ENCODE peak calls at places on chromosome 13, in eight cellular contexts. One of them, this sample, is unnamed.

GRCh38 chr13:95479706-95480105 is 72.8 kb upstream of the CLDN10 start:
- DNase-seq in spleen: no peak
- DNase-seq in Caco-2: no peak
- DNase-seq in AG04450: no peak
- DNase-seq in cardiac fibroblast: no peak
- DNase-seq in dorsolateral prefrontal cortex: no peak
- DNase-seq in adrenal gland: no peak
- DNase-seq in body of pancreas: no peak
- DNase-seq in this sample: no peak

GRCh38 chr13:75818181-75819110 is 182.3 kb downstream of the LMO7 start:
- DNase-seq in Caco-2: no peak
- DNase-seq in dorsolateral prefrontal cortex: no peak
- DNase-seq in adrenal gland: no peak
- DNase-seq in body of pancreas: no peak
- DNase-seq in spleen: no peak
- DNase-seq in cardiac fibroblast: no peak
- DNase-seq in AG04450: no peak
- DNase-seq in this sample: no peak

GRCh38 chr13:113927661-113928581 is 46.0 kb downstream of the C13orf46 start:
- DNase-seq in adrenal gland: peak; percentile 10
- DNase-seq in spleen: peak; percentile 59
- DNase-seq in dorsolateral prefrontal cortex: no peak
- DNase-seq in Caco-2: no peak
- DNase-seq in AG04450: peak; percentile 96
- DNase-seq in cardiac fibroblast: peak; percentile 84
- DNase-seq in body of pancreas: no peak
- DNase-seq in this sample: peak; percentile 52

GRCh38 chr13:21997726-21998125 is 326.9 kb downstream of the FGF9 start:
- DNase-seq in cardiac fibroblast: no peak
- DNase-seq in spleen: no peak
- DNase-seq in dorsolateral prefrontal cortex: no peak
- DNase-seq in adrenal gland: no peak
- DNase-seq in body of pancreas: no peak
- DNase-seq in AG04450: no peak
- DNase-seq in Caco-2: no peak
- DNase-seq in this sample: no peak

GRCh38 chr13:41487222-41487621 is 29.9 kb downstream of the RGCC start:
- DNase-seq in spleen: no peak
- DNase-seq in Caco-2: no peak
- DNase-seq in adrenal gland: no peak
- DNase-seq in AG04450: no peak
- DNase-seq in cardiac fibroblast: no peak
- DNase-seq in dorsolateral prefrontal cortex: no peak
- DNase-seq in body of pancreas: no peak
- DNase-seq in this sample: no peak

GRCh38 chr13:113656015-113656588 is 1.9 kb downstream of the ATP4B start:
- DNase-seq in adrenal gland: no peak
- DNase-seq in dorsolateral prefrontal cortex: no peak
- DNase-seq in Caco-2: no peak
- DNase-seq in body of pancreas: peak; percentile 3
- DNase-seq in spleen: peak; percentile 62
- DNase-seq in cardiac fibroblast: no peak
- DNase-seq in AG04450: no peak
- DNase-seq in this sample: no peak

GRCh38 chr13:39600766-39601165 is 2.2 kb downstream of the LHFPL6 start:
- DNase-seq in cardiac fibroblast: peak; percentile 68
- DNase-seq in spleen: no peak
- DNase-seq in AG04450: no peak
- DNase-seq in body of pancreas: no peak
- DNase-seq in Caco-2: peak; percentile 15
- DNase-seq in adrenal gland: no peak
- DNase-seq in dorsolateral prefrontal cortex: peak; percentile 45
- DNase-seq in this sample: no peak

GRCh38 chr13:95880346-95880745 is 172.9 kb downstream of the UGGT2 start:
- DNase-seq in spleen: no peak
- DNase-seq in adrenal gland: no peak
- DNase-seq in Caco-2: no peak
- DNase-seq in body of pancreas: no peak
- DNase-seq in AG04450: no peak
- DNase-seq in dorsolateral prefrontal cortex: no peak
- DNase-seq in cardiac fibroblast: no peak
- DNase-seq in this sample: no peak

GRCh38 chr13:101424381-101425155 is 8.3 kb upstream of the NALCN start:
- DNase-seq in Caco-2: no peak
- DNase-seq in spleen: no peak
- DNase-seq in body of pancreas: peak; percentile 24
- DNase-seq in AG04450: peak; percentile 4
- DNase-seq in cardiac fibroblast: no peak
- DNase-seq in adrenal gland: no peak
- DNase-seq in dorsolateral prefrontal cortex: peak; percentile 59
- DNase-seq in this sample: no peak

GRCh38 chr13:24631922-24632321 is 48.3 kb upstream of the ATP12A start:
- DNase-seq in dorsolateral prefrontal cortex: no peak
- DNase-seq in body of pancreas: no peak
- DNase-seq in spleen: no peak
- DNase-seq in adrenal gland: no peak
- DNase-seq in Caco-2: no peak
- DNase-seq in cardiac fibroblast: no peak
- DNase-seq in AG04450: no peak
- DNase-seq in this sample: no peak

GRCh38 chr13:32164622-32165268 is 133.2 kb downstream of the FRY start:
- DNase-seq in body of pancreas: peak; percentile 31
- DNase-seq in AG04450: peak; percentile 20
- DNase-seq in dorsolateral prefrontal cortex: no peak
- DNase-seq in adrenal gland: peak; percentile 24
- DNase-seq in Caco-2: peak; percentile 81
- DNase-seq in cardiac fibroblast: peak; percentile 86
- DNase-seq in spleen: no peak
- DNase-seq in this sample: peak; percentile 81

GRCh38 chr13:113447596-113447995 is 5.7 kb downstream of the ADPRHL1 start:
- DNase-seq in dorsolateral prefrontal cortex: no peak
- DNase-seq in body of pancreas: no peak
- DNase-seq in spleen: no peak
- DNase-seq in AG04450: no peak
- DNase-seq in adrenal gland: no peak
- DNase-seq in cardiac fibroblast: no peak
- DNase-seq in Caco-2: no peak
- DNase-seq in this sample: no peak

GRCh38 chr13:75581874-75582640 is 32.5 kb downstream of the UCHL3 start:
- DNase-seq in dorsolateral prefrontal cortex: no peak
- DNase-seq in adrenal gland: no peak
- DNase-seq in body of pancreas: no peak
- DNase-seq in spleen: no peak
- DNase-seq in AG04450: no peak
- DNase-seq in Caco-2: no peak
- DNase-seq in cardiac fibroblast: no peak
- DNase-seq in this sample: no peak

GRCh38 chr13:81540777-81541176 is 1199.9 kb upstream of the SPRY2 start:
- DNase-seq in adrenal gland: no peak
- DNase-seq in dorsolateral prefrontal cortex: no peak
- DNase-seq in spleen: no peak
- DNase-seq in AG04450: no peak
- DNase-seq in Caco-2: no peak
- DNase-seq in cardiac fibroblast: peak; percentile 6
- DNase-seq in body of pancreas: no peak
- DNase-seq in this sample: peak; percentile 45

GRCh38 chr13:44471686-44472085 is 98.1 kb downstream of the SERP2 start:
- DNase-seq in spleen: no peak
- DNase-seq in dorsolateral prefrontal cortex: no peak
- DNase-seq in adrenal gland: no peak
- DNase-seq in cardiac fibroblast: peak; percentile 52
- DNase-seq in body of pancreas: no peak
- DNase-seq in Caco-2: no peak
- DNase-seq in AG04450: no peak
- DNase-seq in this sample: no peak

GRCh38 chr13:32627793-32628192 is 41.5 kb downstream of the PDS5B start:
- DNase-seq in AG04450: no peak
- DNase-seq in body of pancreas: no peak
- DNase-seq in cardiac fibroblast: no peak
- DNase-seq in dorsolateral prefrontal cortex: no peak
- DNase-seq in adrenal gland: no peak
- DNase-seq in spleen: no peak
- DNase-seq in Caco-2: no peak
- DNase-seq in this sample: no peak

GRCh38 chr13:46607768-46608553 is 55.0 kb downstream of the LRCH1 start:
- DNase-seq in Caco-2: peak; percentile 76
- DNase-seq in cardiac fibroblast: no peak
- DNase-seq in body of pancreas: no peak
- DNase-seq in adrenal gland: no peak
- DNase-seq in AG04450: no peak
- DNase-seq in spleen: no peak
- DNase-seq in dorsolateral prefrontal cortex: no peak
- DNase-seq in this sample: peak; percentile 71

GRCh38 chr13:33911521-33911920 is 93.6 kb downstream of the RFC3 start:
- DNase-seq in AG04450: no peak
- DNase-seq in adrenal gland: no peak
- DNase-seq in dorsolateral prefrontal cortex: no peak
- DNase-seq in cardiac fibroblast: no peak
- DNase-seq in spleen: no peak
- DNase-seq in Caco-2: no peak
- DNase-seq in body of pancreas: no peak
- DNase-seq in this sample: no peak

GRCh38 chr13:81275666-81276258 is 934.8 kb upstream of the SPRY2 start:
- DNase-seq in spleen: no peak
- DNase-seq in AG04450: no peak
- DNase-seq in adrenal gland: no peak
- DNase-seq in dorsolateral prefrontal cortex: no peak
- DNase-seq in body of pancreas: no peak
- DNase-seq in Caco-2: peak; percentile 37
- DNase-seq in cardiac fibroblast: no peak
- DNase-seq in this sample: no peak

GRCh38 chr13:48231080-48231479 is 1.9 kb upstream of the ITM2B start:
- DNase-seq in cardiac fibroblast: peak; percentile 42
- DNase-seq in adrenal gland: no peak
- DNase-seq in spleen: no peak
- DNase-seq in Caco-2: no peak
- DNase-seq in dorsolateral prefrontal cortex: no peak
- DNase-seq in body of pancreas: no peak
- DNase-seq in AG04450: no peak
- DNase-seq in this sample: peak; percentile 32

GRCh38 chr13:44022196-44022595 is 142.5 kb downstream of the LACC1 start:
- DNase-seq in dorsolateral prefrontal cortex: no peak
- DNase-seq in adrenal gland: no peak
- DNase-seq in cardiac fibroblast: no peak
- DNase-seq in Caco-2: peak; percentile 15
- DNase-seq in body of pancreas: no peak
- DNase-seq in spleen: no peak
- DNase-seq in AG04450: no peak
- DNase-seq in this sample: no peak

GRCh38 chr13:46665630-46666482 is 112.9 kb downstream of the LRCH1 start:
- DNase-seq in AG04450: no peak
- DNase-seq in body of pancreas: no peak
- DNase-seq in spleen: no peak
- DNase-seq in Caco-2: peak; percentile 53
- DNase-seq in cardiac fibroblast: no peak
- DNase-seq in adrenal gland: no peak
- DNase-seq in dorsolateral prefrontal cortex: no peak
- DNase-seq in this sample: peak; percentile 22

GRCh38 chr13:46334008-46334407 is 53.0 kb downstream of the RUBCNL start:
- DNase-seq in adrenal gland: no peak
- DNase-seq in body of pancreas: no peak
- DNase-seq in dorsolateral prefrontal cortex: no peak
- DNase-seq in spleen: no peak
- DNase-seq in cardiac fibroblast: no peak
- DNase-seq in Caco-2: no peak
- DNase-seq in AG04450: no peak
- DNase-seq in this sample: no peak

GRCh38 chr13:98405107-98405571 is 171.8 kb downstream of the STK24 start:
- DNase-seq in dorsolateral prefrontal cortex: peak; percentile 48
- DNase-seq in AG04450: no peak
- DNase-seq in Caco-2: peak; percentile 16
- DNase-seq in cardiac fibroblast: no peak
- DNase-seq in spleen: no peak
- DNase-seq in adrenal gland: no peak
- DNase-seq in body of pancreas: peak; percentile 51
- DNase-seq in this sample: peak; percentile 26
- H3K4me3 ChIP-seq in dorsolateral prefrontal cortex: no peak overlapping the region
- H3K4me3 ChIP-seq in AG04450: no peak overlapping the region
- H3K4me3 ChIP-seq in Caco-2: no peak overlapping the region
- H3K4me3 ChIP-seq in cardiac fibroblast: no peak overlapping the region
- H3K4me3 ChIP-seq in spleen: no peak overlapping the region
- H3K4me3 ChIP-seq in adrenal gland: no peak overlapping the region
- H3K4me3 ChIP-seq in body of pancreas: no peak overlapping the region
- H3K4me3 ChIP-seq in this sample: no peak overlapping the region

GRCh38 chr13:106619688-106620555 is 52.0 kb upstream of the ARGLU1 start:
- DNase-seq in adrenal gland: no peak
- DNase-seq in AG04450: peak; percentile 32
- DNase-seq in spleen: no peak
- DNase-seq in body of pancreas: peak; percentile 43
- DNase-seq in cardiac fibroblast: peak; percentile 77
- DNase-seq in dorsolateral prefrontal cortex: no peak
- DNase-seq in Caco-2: peak; percentile 53
- DNase-seq in this sample: peak; percentile 84
- TF ChIP-seq CTCF in adrenal gland: peak; percentile 80
- TF ChIP-seq CTCF in AG04450: peak; percentile 94
- TF ChIP-seq CTCF in spleen: peak; percentile 81
- TF ChIP-seq CTCF in body of pancreas: peak; percentile 70
- TF ChIP-seq CTCF in cardiac fibroblast: peak; percentile 87
- TF ChIP-seq CTCF in dorsolateral prefrontal cortex: peak; percentile 79
- TF ChIP-seq CTCF in Caco-2: peak; percentile 80
- TF ChIP-seq CTCF in this sample: peak; percentile 73

DNA sequence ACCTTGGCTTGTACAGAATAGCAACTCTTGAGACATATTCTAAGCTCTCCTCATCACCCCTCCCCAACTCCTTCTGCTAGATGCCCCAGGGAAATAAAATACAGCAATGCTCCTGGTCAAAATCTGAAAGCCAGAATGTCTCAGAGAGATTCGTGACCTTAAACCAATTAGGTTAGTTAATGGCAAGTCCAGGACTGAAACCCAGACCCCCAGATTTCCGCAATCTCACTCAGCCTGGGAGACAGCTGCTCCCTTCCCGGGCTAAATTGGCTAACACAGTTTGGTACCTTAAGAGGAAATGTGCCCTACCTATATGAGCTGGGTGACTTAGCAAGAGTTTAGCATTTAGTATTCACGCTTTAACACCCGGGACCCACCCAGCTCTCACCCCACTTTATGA is 1.2 kb downstream of the DLEU7 start:
- DNase-seq in Caco-2: no peak
- DNase-seq in spleen: no peak
- DNase-seq in dorsolateral prefrontal cortex: no peak
- DNase-seq in body of pancreas: no peak
- DNase-seq in cardiac fibroblast: no peak
- DNase-seq in adrenal gland: no peak
- DNase-seq in AG04450: no peak
- DNase-seq in this sample: no peak
- H3K4me3 ChIP-seq in Caco-2: no peak overlapping the region
- H3K4me3 ChIP-seq in spleen: no peak overlapping the region
- H3K4me3 ChIP-seq in dorsolateral prefrontal cortex: peak overlapping the region; percentile 62
- H3K4me3 ChIP-seq in body of pancreas: no peak overlapping the region
- H3K4me3 ChIP-seq in cardiac fibroblast: no peak overlapping the region
- H3K4me3 ChIP-seq in adrenal gland: no peak overlapping the region
- H3K4me3 ChIP-seq in AG04450: no peak overlapping the region
- H3K4me3 ChIP-seq in this sample: no peak overlapping the region

DNA sequence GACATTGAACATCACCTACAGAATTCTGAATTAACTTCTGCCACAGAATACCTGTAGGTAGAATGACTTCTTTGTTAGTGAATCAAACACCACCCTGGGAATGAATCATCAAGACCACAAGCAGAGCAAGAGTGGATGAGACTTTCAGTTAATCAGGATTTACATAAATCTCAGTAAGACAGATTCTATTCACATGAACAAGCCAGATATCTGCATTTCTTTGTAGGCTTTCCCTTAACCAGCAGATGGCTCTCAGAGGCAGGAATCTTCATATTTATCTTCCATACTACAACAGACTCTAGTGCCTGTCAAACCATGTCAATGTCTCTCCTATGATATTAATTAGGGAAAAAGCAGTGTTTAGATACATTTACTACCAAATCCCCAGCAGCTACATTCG is 412.1 kb downstream of the KLF12 start:
- DNase-seq in cardiac fibroblast: peak; percentile 67
- DNase-seq in dorsolateral prefrontal cortex: no peak
- DNase-seq in body of pancreas: no peak
- DNase-seq in AG04450: peak; percentile 8
- DNase-seq in Caco-2: peak; percentile 18
- DNase-seq in adrenal gland: no peak
- DNase-seq in spleen: no peak
- DNase-seq in this sample: peak; percentile 38
- TF ChIP-seq CTCF in cardiac fibroblast: peak; percentile 42
- TF ChIP-seq CTCF in dorsolateral prefrontal cortex: peak; percentile 17
- TF ChIP-seq CTCF in body of pancreas: no peak
- TF ChIP-seq CTCF in AG04450: peak; percentile 58
- TF ChIP-seq CTCF in Caco-2: peak; percentile 14
- TF ChIP-seq CTCF in adrenal gland: no peak
- TF ChIP-seq CTCF in spleen: no peak
- TF ChIP-seq CTCF in this sample: peak; percentile 49

This sample was measured in hepatocyte.